ENCODE peak calls at places on chromosomes 12 and 14, in five cellular contexts. Q is cardiac fibroblast; Z is lung; H is left ventricle myocardium inferior; C is Jurkat, Clone E6-1. B is an unnamed sample.

GRCh38 chr12:8886515-8887284 is 27.6 kb upstream of the PHC1 start:
- DNase-seq in H (no peak), Q (no peak), C (no peak), Z (no peak), B (no peak)

GRCh38 chr12:124405592-124405991 is 110.7 kb downstream of the RFLNA start:
- DNase-seq in H (no peak), Q (no peak), C (no peak), Z (no peak), B (no peak)

GRCh38 chr12:29282452-29282851 is 98.5 kb downstream of the ERGIC2 start:
- DNase-seq in C (peak; percentile 59), Z (no peak), H (no peak), Q (peak; percentile 6), B (no peak)

GRCh38 chr14:55333785-55334485 is 62.7 kb downstream of the FBXO34 start:
- DNase-seq in Q (no peak), H (no peak), Z (no peak), C (no peak), B (peak; percentile 48)

GRCh38 chr14:90871605-90872233 is 55.5 kb upstream of the TTC7B start:
- DNase-seq in H (no peak), C (no peak), Z (no peak), Q (peak; percentile 56), B (no peak)

GRCh38 chr12:101168000-101168399 is 42.0 kb downstream of the SLC5A8 start:
- DNase-seq in H (no peak), C (no peak), Q (no peak), Z (no peak), B (no peak)

GRCh38 chr14:102610968-102611811 is 18.7 kb downstream of the RCOR1 start:
- DNase-seq in Q (peak; percentile 32), Z (no peak), C (no peak), H (no peak), B (peak; percentile 66)

GRCh38 chr14:80567905-80568512 is 356.7 kb upstream of the DIO2 start:
- DNase-seq in Q (no peak), C (no peak), Z (no peak), H (no peak), B (no peak)

GRCh38 chr12:63967358-63967757 is 122.9 kb downstream of the SRGAP1 start:
- DNase-seq in Q (peak; percentile 54), H (no peak), C (no peak), Z (no peak), B (no peak)

GRCh38 chr12:69985656-69986055 is 160.6 kb downstream of the MYRFL start:
- DNase-seq in Z (no peak), C (peak; percentile 2), H (no peak), Q (no peak), B (peak; percentile 44)

GRCh38 chr14:56172571-56172971 is 54.4 kb downstream of the PELI2 start:
- DNase-seq in C (no peak), H (no peak), Z (no peak), Q (peak; percentile 67), B (no peak)

GRCh38 chr12:48542300-48542928 is 17.0 kb downstream of the OR8S1 start:
- DNase-seq in Z (peak; percentile 50), C (peak; percentile 45), Q (peak; percentile 18), H (no peak), B (peak; percentile 66)

GRCh38 chr12:98022961-98023360 is 492.4 kb upstream of the TMPO start:
- DNase-seq in Z (no peak), H (no peak), Q (no peak), C (no peak), B (no peak)

GRCh38 chr14:53955671-53956426 is 776 bp downstream of the BMP4 start:
- DNase-seq in C (no peak), H (peak; percentile 77), Z (peak; percentile 60), Q (peak; percentile 50), B (peak; percentile 67)

GRCh38 chr12:92138144-92138543 is 7.5 kb downstream of the BTG1 start:
- DNase-seq in Q (no peak), C (no peak), H (no peak), Z (no peak), B (no peak)

GRCh38 chr12:84983289-84983688 is 52.8 kb downstream of the TSPAN19 start:
- DNase-seq in Q (no peak), Z (no peak), H (no peak), C (no peak), B (no peak)

GRCh38 chr12:32987526-32987925 is 90.9 kb upstream of the PKP2 start:
- DNase-seq in Q (no peak), Z (no peak), C (no peak), H (no peak), B (no peak)

GRCh38 chr12:95796982-95797289 is 6.4 kb upstream of the NTN4 start:
- DNase-seq in Q (no peak), Z (no peak), C (no peak), H (no peak), B (no peak)

GRCh38 chr14:54568821-54569591 is 2.1 kb downstream of the SAMD4A start:
- DNase-seq in Z (no peak), H (peak; percentile 31), C (no peak), Q (peak; percentile 39), B (no peak)

GRCh38 chr14:29089849-29090248 is 323.3 kb downstream of the FOXG1 start:
- DNase-seq in Z (no peak), C (no peak), Q (no peak), H (no peak), B (no peak)

GRCh38 chr14:58765375-58765774 is 127.6 kb downstream of the DACT1 start:
- DNase-seq in Z (no peak), Q (no peak), H (peak; percentile 38), C (no peak), B (no peak)

GRCh38 chr12:5222011-5222461 is 178.4 kb downstream of the KCNA5 start:
- DNase-seq in C (no peak), Z (no peak), Q (no peak), H (no peak), B (no peak)

DNA sequence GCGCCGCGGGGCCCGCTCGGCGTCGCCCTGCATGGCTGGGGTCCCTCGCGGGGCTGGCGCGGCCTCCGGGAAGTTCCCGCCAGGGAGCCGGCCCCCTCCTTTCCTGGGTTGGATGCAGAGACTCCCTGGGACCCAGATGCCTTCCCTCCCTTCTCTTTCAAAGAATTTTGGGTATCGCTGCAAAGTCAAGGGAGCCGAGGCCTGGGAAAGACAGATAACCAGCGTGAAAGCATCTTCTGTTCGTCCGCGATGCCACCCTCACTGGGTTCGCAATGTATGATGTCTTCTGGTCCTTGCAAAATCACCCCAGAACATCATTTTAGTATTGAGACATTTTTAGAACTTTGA is 436 bp downstream of the IRAK3 start:
- DNase-seq in H (no peak), C (no peak), Z (no peak), Q (no peak), B (no peak)
- H3K4me3 ChIP-seq in H (peak overlapping the region; percentile 71), C (no peak overlapping the region), Z (peak overlapping the region; percentile 58), Q (peak overlapping the region; percentile 57), B (no peak overlapping the region)

GRCh38 chr12:131829795-131830334 is 1.7 kb downstream of the MMP17 start:
- DNase-seq in Z (no peak), C (no peak), H (no peak), Q (no peak), B (no peak)
- H3K4me3 ChIP-seq in Z (no peak overlapping the region), C (no peak overlapping the region), H (peak overlapping the region; percentile 68), Q (peak overlapping the region; percentile 63), B (peak overlapping the region; percentile 7)

GRCh38 chr12:109923481-109924245 is 23.6 kb downstream of the TCHP start:
- DNase-seq in Z (no peak), C (no peak), Q (no peak), H (no peak), B (no peak)
- H3K4me3 ChIP-seq in Z (no peak overlapping the region), C (no peak overlapping the region), Q (no peak overlapping the region), H (no peak overlapping the region), B (no peak overlapping the region)

GRCh38 chr12:1918875-1919236 is 404 bp upstream of the CACNA2D4 start:
- DNase-seq in H (no peak), Q (no peak), C (no peak), Z (peak; percentile 21), B (no peak)
- H3K4me3 ChIP-seq in H (peak overlapping the region; percentile 36), Q (no peak overlapping the region), C (no peak overlapping the region), Z (no peak overlapping the region), B (no peak overlapping the region)

DNA sequence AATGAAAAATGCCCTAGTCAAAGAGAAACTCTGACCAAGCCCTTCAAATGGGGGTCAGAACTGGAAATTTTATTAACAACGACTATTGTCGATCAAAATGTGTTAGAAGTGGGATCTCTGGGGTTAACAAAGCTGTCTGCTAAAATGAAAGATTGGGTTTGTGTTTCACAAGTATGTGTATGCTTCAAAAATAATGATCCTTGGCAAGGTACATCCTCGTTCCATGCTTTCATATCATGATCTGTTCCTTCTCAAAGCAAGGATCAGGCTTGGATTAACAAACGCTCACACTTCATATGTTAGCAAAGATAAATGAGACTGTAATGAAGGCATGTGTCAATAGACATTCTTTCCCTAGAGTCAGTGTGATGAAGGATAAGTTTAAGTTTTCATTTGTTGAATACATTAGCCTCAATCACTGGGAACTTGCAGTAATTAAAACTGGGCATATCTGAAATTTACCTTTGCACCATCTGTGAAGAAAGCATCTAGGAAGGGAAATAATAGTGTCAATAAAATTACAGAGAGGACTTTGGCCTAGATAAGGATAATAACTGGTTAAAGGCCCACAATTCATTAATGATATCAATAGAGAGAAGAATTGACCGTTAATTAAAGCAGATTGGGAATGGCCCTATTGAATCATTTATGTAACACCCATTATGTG is 91.8 kb downstream of the RIN3 start:
- DNase-seq in Q (no peak), C (no peak), H (no peak), Z (no peak), B (no peak)
- H3K4me3 ChIP-seq in Q (no peak overlapping the region), C (no peak overlapping the region), H (no peak overlapping the region), Z (no peak overlapping the region), B (no peak overlapping the region)